ENCODE peak calls at places on chromosome 18, in nine cellular contexts. One of them, this sample, is unnamed.

GRCh38 chr18:56196495-56197225 is 441.7 kb downstream of the TXNL1 start:
- DNase-seq in GM23338: no peak
- DNase-seq in neural progenitor cell: no peak
- DNase-seq in mammary epithelial cell: no peak
- DNase-seq in K562: no peak
- DNase-seq in HepG2: no peak
- DNase-seq in fibroblast of lung: peak
- DNase-seq in endothelial cell of umbilical vein: peak
- DNase-seq in astrocyte: peak
- DNase-seq in this sample: no peak

GRCh38 chr18:13381907-13382682 is 163.5 kb downstream of the LDLRAD4 start:
- DNase-seq in K562: no peak
- DNase-seq in GM23338: no peak
- DNase-seq in HepG2: no peak
- DNase-seq in endothelial cell of umbilical vein: peak
- DNase-seq in astrocyte: peak
- DNase-seq in fibroblast of lung: peak
- DNase-seq in mammary epithelial cell: no peak
- DNase-seq in neural progenitor cell: no peak
- DNase-seq in this sample: no peak

GRCh38 chr18:76554788-76555187 is 59.7 kb upstream of the ZNF516 start:
- DNase-seq in mammary epithelial cell: no peak
- DNase-seq in neural progenitor cell: no peak
- DNase-seq in endothelial cell of umbilical vein: no peak
- DNase-seq in K562: no peak
- DNase-seq in HepG2: no peak
- DNase-seq in fibroblast of lung: no peak
- DNase-seq in astrocyte: no peak
- DNase-seq in GM23338: no peak
- DNase-seq in this sample: no peak

GRCh38 chr18:69567813-69568488 is 167.3 kb downstream of the DOK6 start:
- DNase-seq in mammary epithelial cell: peak
- DNase-seq in neural progenitor cell: peak
- DNase-seq in astrocyte: no peak
- DNase-seq in GM23338: peak
- DNase-seq in K562: peak
- DNase-seq in HepG2: peak
- DNase-seq in endothelial cell of umbilical vein: peak
- DNase-seq in fibroblast of lung: no peak
- DNase-seq in this sample: no peak

GRCh38 chr18:58937913-58938312 is 73.2 kb downstream of the ZNF532 start:
- DNase-seq in astrocyte: no peak
- DNase-seq in endothelial cell of umbilical vein: no peak
- DNase-seq in neural progenitor cell: no peak
- DNase-seq in HepG2: no peak
- DNase-seq in mammary epithelial cell: no peak
- DNase-seq in GM23338: no peak
- DNase-seq in fibroblast of lung: peak
- DNase-seq in K562: no peak
- DNase-seq in this sample: no peak

GRCh38 chr18:76406791-76407190 is 88.3 kb downstream of the ZNF516 start:
- DNase-seq in fibroblast of lung: no peak
- DNase-seq in GM23338: no peak
- DNase-seq in astrocyte: no peak
- DNase-seq in K562: no peak
- DNase-seq in endothelial cell of umbilical vein: no peak
- DNase-seq in HepG2: no peak
- DNase-seq in neural progenitor cell: no peak
- DNase-seq in mammary epithelial cell: no peak
- DNase-seq in this sample: no peak

GRCh38 chr18:69358197-69358895 is 42.3 kb upstream of the DOK6 start:
- DNase-seq in astrocyte: no peak
- DNase-seq in neural progenitor cell: no peak
- DNase-seq in HepG2: peak
- DNase-seq in fibroblast of lung: no peak
- DNase-seq in endothelial cell of umbilical vein: no peak
- DNase-seq in K562: no peak
- DNase-seq in GM23338: no peak
- DNase-seq in mammary epithelial cell: no peak
- DNase-seq in this sample: no peak

GRCh38 chr18:47986724-47987455 is 56.4 kb upstream of the SMAD2 start:
- DNase-seq in neural progenitor cell: no peak
- DNase-seq in endothelial cell of umbilical vein: no peak
- DNase-seq in GM23338: no peak
- DNase-seq in HepG2: no peak
- DNase-seq in astrocyte: no peak
- DNase-seq in K562: no peak
- DNase-seq in fibroblast of lung: peak
- DNase-seq in mammary epithelial cell: no peak
- DNase-seq in this sample: no peak

GRCh38 chr18:70998490-70998889 is 709.6 kb downstream of the SOCS6 start:
- DNase-seq in K562: no peak
- DNase-seq in HepG2: no peak
- DNase-seq in fibroblast of lung: no peak
- DNase-seq in astrocyte: no peak
- DNase-seq in mammary epithelial cell: no peak
- DNase-seq in neural progenitor cell: peak
- DNase-seq in endothelial cell of umbilical vein: peak
- DNase-seq in GM23338: no peak
- DNase-seq in this sample: no peak

GRCh38 chr18:44035554-44035953 is 645.1 kb upstream of the SETBP1 start:
- DNase-seq in K562: no peak
- DNase-seq in astrocyte: no peak
- DNase-seq in HepG2: no peak
- DNase-seq in neural progenitor cell: no peak
- DNase-seq in GM23338: no peak
- DNase-seq in fibroblast of lung: no peak
- DNase-seq in mammary epithelial cell: no peak
- DNase-seq in endothelial cell of umbilical vein: no peak
- DNase-seq in this sample: no peak

GRCh38 chr18:13244135-13244534 is 25.6 kb downstream of the LDLRAD4 start:
- DNase-seq in neural progenitor cell: no peak
- DNase-seq in fibroblast of lung: no peak
- DNase-seq in K562: no peak
- DNase-seq in astrocyte: no peak
- DNase-seq in HepG2: no peak
- DNase-seq in endothelial cell of umbilical vein: no peak
- DNase-seq in GM23338: no peak
- DNase-seq in mammary epithelial cell: no peak
- DNase-seq in this sample: no peak

GRCh38 chr18:75131455-75132000 is 77.4 kb downstream of the PTGR3 start:
- DNase-seq in neural progenitor cell: no peak
- DNase-seq in endothelial cell of umbilical vein: no peak
- DNase-seq in astrocyte: no peak
- DNase-seq in fibroblast of lung: no peak
- DNase-seq in GM23338: no peak
- DNase-seq in K562: no peak
- DNase-seq in mammary epithelial cell: no peak
- DNase-seq in HepG2: no peak
- DNase-seq in this sample: no peak
- TF ChIP-seq EZH2 in neural progenitor cell: no peak
- TF ChIP-seq EZH2 in endothelial cell of umbilical vein: no peak
- TF ChIP-seq EZH2 in astrocyte: no peak
- TF ChIP-seq EZH2 in fibroblast of lung: no peak
- TF ChIP-seq EZH2 in GM23338: no peak
- TF ChIP-seq EZH2 in K562: no peak
- TF ChIP-seq EZH2 in mammary epithelial cell: no peak
- TF ChIP-seq EZH2 in HepG2: no peak
- TF ChIP-seq EZH2 in this sample: no peak

DNA sequence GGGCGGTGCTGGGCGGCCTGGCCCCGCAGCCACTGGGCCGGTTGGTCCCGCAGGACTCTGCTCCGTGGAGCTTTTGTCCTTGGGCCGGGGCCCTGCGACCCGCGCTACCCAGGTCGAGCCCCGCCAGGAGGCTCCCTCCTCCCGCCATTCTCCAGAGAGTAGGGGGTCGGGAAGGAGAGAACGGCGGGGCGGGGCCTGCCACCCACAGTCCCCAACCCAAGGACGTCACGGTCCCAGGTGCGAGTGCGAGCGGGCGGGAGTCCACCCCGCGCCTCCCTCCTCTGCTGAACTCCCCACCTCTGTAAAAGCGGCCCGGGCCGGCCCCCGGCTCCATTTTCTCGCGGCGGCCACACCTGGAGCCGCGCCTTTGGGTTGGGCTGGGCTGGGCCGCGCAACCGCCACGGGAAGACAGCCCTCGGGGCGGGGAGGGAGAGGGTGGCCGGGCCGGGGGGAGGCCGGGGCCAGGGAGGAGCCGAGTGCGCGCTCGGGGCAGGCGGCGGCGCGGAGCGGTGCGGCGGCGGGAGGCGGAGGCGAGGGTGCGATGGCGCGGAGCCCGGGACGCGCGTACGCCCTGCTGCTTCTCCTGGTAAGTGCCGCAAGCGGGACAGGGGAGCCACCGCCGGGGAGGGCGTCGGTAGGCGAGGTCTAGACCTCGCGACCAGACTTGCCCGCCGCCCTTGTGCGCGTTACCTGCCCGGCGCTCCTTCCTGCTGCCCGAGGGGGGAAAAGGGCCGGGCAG is at the start of gene DSG2:
- DNase-seq in mammary epithelial cell: peak
- DNase-seq in K562: peak
- DNase-seq in neural progenitor cell: peak
- DNase-seq in HepG2: peak
- DNase-seq in fibroblast of lung: peak
- DNase-seq in GM23338: peak
- DNase-seq in endothelial cell of umbilical vein: no peak
- DNase-seq in astrocyte: peak
- DNase-seq in this sample: peak
- TF ChIP-seq EZH2 in mammary epithelial cell: no peak
- TF ChIP-seq EZH2 in K562: no peak
- TF ChIP-seq EZH2 in neural progenitor cell: no peak
- TF ChIP-seq EZH2 in HepG2: no peak
- TF ChIP-seq EZH2 in fibroblast of lung: peak
- TF ChIP-seq EZH2 in GM23338: no peak
- TF ChIP-seq EZH2 in endothelial cell of umbilical vein: peak
- TF ChIP-seq EZH2 in astrocyte: peak
- TF ChIP-seq EZH2 in this sample: no peak

GRCh38 chr18:37391698-37392548 is 173.7 kb downstream of the CELF4 start:
- DNase-seq in mammary epithelial cell: no peak
- DNase-seq in neural progenitor cell: no peak
- DNase-seq in endothelial cell of umbilical vein: no peak
- DNase-seq in GM23338: no peak
- DNase-seq in astrocyte: no peak
- DNase-seq in fibroblast of lung: no peak
- DNase-seq in K562: peak
- DNase-seq in HepG2: no peak
- DNase-seq in this sample: no peak
- TF ChIP-seq EZH2 in mammary epithelial cell: no peak
- TF ChIP-seq EZH2 in neural progenitor cell: no peak
- TF ChIP-seq EZH2 in endothelial cell of umbilical vein: no peak
- TF ChIP-seq EZH2 in GM23338: no peak
- TF ChIP-seq EZH2 in astrocyte: no peak
- TF ChIP-seq EZH2 in fibroblast of lung: no peak
- TF ChIP-seq EZH2 in K562: no peak
- TF ChIP-seq EZH2 in HepG2: no peak
- TF ChIP-seq EZH2 in this sample: no peak

GRCh38 chr18:54330768-54331548 is 26.7 kb downstream of the STARD6 start:
- DNase-seq in endothelial cell of umbilical vein: no peak
- DNase-seq in neural progenitor cell: no peak
- DNase-seq in fibroblast of lung: no peak
- DNase-seq in K562: no peak
- DNase-seq in GM23338: no peak
- DNase-seq in astrocyte: no peak
- DNase-seq in mammary epithelial cell: no peak
- DNase-seq in HepG2: no peak
- DNase-seq in this sample: no peak
- TF ChIP-seq EZH2 in endothelial cell of umbilical vein: no peak
- TF ChIP-seq EZH2 in neural progenitor cell: no peak
- TF ChIP-seq EZH2 in fibroblast of lung: no peak
- TF ChIP-seq EZH2 in K562: no peak
- TF ChIP-seq EZH2 in GM23338: no peak
- TF ChIP-seq EZH2 in astrocyte: no peak
- TF ChIP-seq EZH2 in mammary epithelial cell: no peak
- TF ChIP-seq EZH2 in HepG2: no peak
- TF ChIP-seq EZH2 in this sample: no peak

GRCh38 chr18:499351-500229 is 911 bp downstream of the COLEC12 start:
- DNase-seq in neural progenitor cell: peak
- DNase-seq in K562: peak
- DNase-seq in GM23338: peak
- DNase-seq in astrocyte: peak
- DNase-seq in HepG2: peak
- DNase-seq in mammary epithelial cell: peak
- DNase-seq in fibroblast of lung: peak
- DNase-seq in endothelial cell of umbilical vein: peak
- DNase-seq in this sample: peak
- TF ChIP-seq EZH2 in neural progenitor cell: peak
- TF ChIP-seq EZH2 in K562: no peak
- TF ChIP-seq EZH2 in GM23338: peak
- TF ChIP-seq EZH2 in astrocyte: no peak
- TF ChIP-seq EZH2 in HepG2: peak
- TF ChIP-seq EZH2 in mammary epithelial cell: peak
- TF ChIP-seq EZH2 in fibroblast of lung: no peak
- TF ChIP-seq EZH2 in endothelial cell of umbilical vein: peak
- TF ChIP-seq EZH2 in this sample: peak